ENCODE peak calls at places on chromosomes 6 and 20, in ten cellular contexts. Z is kidney tubule cell; X is activated T-helper 1 cell treated with anti-CD3 and anti-CD28 coated beads, Interleukin-12 subunit alpha, Interleukin-12 subunit beta, Interleukin-2, Interleukin-4 antibody, amounts not matched to agents 30 ng/mL and 10 ng/mL and 1 ng/mL, durations not matched to agents 14 hours and 24 hours and 36 hours; V is NCI-H2029 treated with DMSO at 0.1 percent for 48 hours; H is HT1080; I is Caki2; B is ureter; Y is NCI-H510A; Q is fibroblast of mammary gland; O is T-helper 17 cell. G is an unnamed sample.

GRCh38 chr6:147194652-147195403 is 9.4 kb upstream of the STXBP5 start:
- DNase-seq in Z (peak), X (no peak), V (no peak), H (peak), I (peak), B (no peak), Y (no peak), Q (peak), O (no peak), G (no peak)

GRCh38 chr6:157240059-157240959 is 83.0 kb downstream of the TMEM242 start:
- DNase-seq in Z (peak), X (no peak), V (peak), H (peak), I (peak), B (peak), Y (no peak), Q (peak), O (no peak), G (peak)

GRCh38 chr20:44770480-44771171 is 25.0 kb downstream of the KCNK15 start:
- DNase-seq in Z (no peak), X (no peak), V (no peak), H (no peak), I (no peak), B (no peak), Y (no peak), Q (no peak), O (no peak), G (no peak)

GRCh38 chr6:71675386-71675785 is 211.0 kb upstream of the RIMS1 start:
- DNase-seq in Z (no peak), X (no peak), V (no peak), H (no peak), I (no peak), B (no peak), Y (no peak), Q (no peak), O (no peak), G (no peak)

GRCh38 chr6:112806163-112806900 is 459.2 kb downstream of the RFPL4B start:
- DNase-seq in Z (no peak), X (no peak), V (no peak), H (no peak), I (no peak), B (no peak), Y (no peak), Q (peak), O (no peak), G (no peak)

GRCh38 chr6:37099442-37099841 is 70.5 kb upstream of the PIM1 start:
- DNase-seq in Z (peak), X (no peak), V (no peak), H (peak), I (peak), B (no peak), Y (no peak), Q (no peak), O (no peak), G (no peak)

GRCh38 chr6:33418690-33419291 is 884 bp upstream of the CUTA start:
- DNase-seq in Z (peak), X (peak), V (no peak), H (no peak), I (no peak), B (no peak), Y (no peak), Q (peak), O (peak), G (no peak)

GRCh38 chr20:23995905-23996666 is 7.5 kb upstream of the GGTLC1 start:
- DNase-seq in Z (peak), X (peak), V (peak), H (no peak), I (no peak), B (peak), Y (peak), Q (peak), O (peak), G (no peak)

GRCh38 chr6:139054001-139054400 is 25.5 kb downstream of the ABRACL start:
- DNase-seq in Z (no peak), X (no peak), V (no peak), H (no peak), I (no peak), B (no peak), Y (no peak), Q (no peak), O (no peak), G (no peak)

GRCh38 chr6:138691595-138692057 is 81.9 kb upstream of the CCDC28A start:
- DNase-seq in Z (peak), X (no peak), V (no peak), H (peak), I (peak), B (no peak), Y (no peak), Q (peak), O (no peak), G (no peak)

GRCh38 chr6:136334853-136335252 is 45.2 kb upstream of the BCLAF1 start:
- DNase-seq in Z (no peak), X (no peak), V (no peak), H (no peak), I (no peak), B (no peak), Y (no peak), Q (no peak), O (no peak), G (no peak)

GRCh38 chr20:20820780-20821495 is 108.5 kb upstream of the RALGAPA2 start:
- DNase-seq in Z (no peak), X (no peak), V (no peak), H (no peak), I (no peak), B (no peak), Y (no peak), Q (no peak), O (no peak), G (no peak)

GRCh38 chr6:148829415-148830101 is 82.7 kb downstream of the UST start:
- DNase-seq in Z (no peak), X (no peak), V (no peak), H (peak), I (no peak), B (no peak), Y (no peak), Q (peak), O (no peak), G (no peak)

GRCh38 chr6:170445487-170445886 is 107.6 kb downstream of the PSMB1 start:
- DNase-seq in Z (no peak), X (no peak), V (no peak), H (no peak), I (no peak), B (no peak), Y (no peak), Q (peak), O (no peak), G (no peak)

GRCh38 chr6:17672064-17672718 is 34.5 kb downstream of the NUP153 start:
- DNase-seq in Z (no peak), X (no peak), V (no peak), H (no peak), I (no peak), B (no peak), Y (no peak), Q (no peak), O (no peak), G (no peak)

GRCh38 chr20:38298768-38299288 is 5.1 kb upstream of the BPI start:
- DNase-seq in Z (no peak), X (no peak), V (no peak), H (no peak), I (no peak), B (peak), Y (no peak), Q (peak), O (no peak), G (peak)

GRCh38 chr6:157898169-157898568 is 75.1 kb downstream of the SNX9 start:
- DNase-seq in Z (no peak), X (no peak), V (no peak), H (no peak), I (no peak), B (no peak), Y (no peak), Q (no peak), O (no peak), G (no peak)

GRCh38 chr6:22227824-22228610 is 68.8 kb downstream of the PRL start:
- DNase-seq in Z (no peak), X (no peak), V (peak), H (no peak), I (no peak), B (no peak), Y (no peak), Q (no peak), O (no peak), G (no peak)

GRCh38 chr20:17579369-17580039 is 9.6 kb downstream of the DSTN start:
- DNase-seq in Z (peak), X (no peak), V (no peak), H (peak), I (no peak), B (no peak), Y (no peak), Q (peak), O (no peak), G (no peak)

GRCh38 chr6:26031151-26031594 is 56.1 kb upstream of the HFE start:
- DNase-seq in Z (peak), X (no peak), V (peak), H (peak), I (no peak), B (no peak), Y (no peak), Q (peak), O (no peak), G (no peak)

GRCh38 chr6:95280690-95281273 is 296.6 kb upstream of the MANEA start:
- DNase-seq in Z (no peak), X (no peak), V (no peak), H (peak), I (no peak), B (no peak), Y (no peak), Q (peak), O (no peak), G (no peak)

GRCh38 chr20:35542990-35543389 is 1.1 kb downstream of the ERGIC3 start:
- DNase-seq in Z (no peak), X (no peak), V (no peak), H (no peak), I (no peak), B (no peak), Y (no peak), Q (no peak), O (no peak), G (no peak)

GRCh38 chr6:168294901-168295300 is 24.7 kb downstream of the DACT2 start:
- DNase-seq in Z (no peak), X (no peak), V (no peak), H (no peak), I (no peak), B (no peak), Y (no peak), Q (no peak), O (no peak), G (no peak)

GRCh38 chr20:36064661-36065426 is 89.7 kb upstream of the EPB41L1 start:
- DNase-seq in Z (peak), X (peak), V (peak), H (peak), I (peak), B (peak), Y (peak), Q (peak), O (peak), G (peak)